ENCODE peak calls at places on chromosomes 3 and 15, in six cellular contexts. B, F, S, H, J and G are unnamed samples.

GRCh38 chr3:40976241-40976640 is 223.1 kb upstream of the CTNNB1 start:
- DNase-seq in B (no peak), F (no peak), S (no peak), H (no peak), J (no peak), G (no peak)

GRCh38 chr15:38528279-38528678 is 36.3 kb downstream of the RASGRP1 start:
- DNase-seq in B (no peak), F (no peak), S (no peak), H (no peak), J (no peak), G (no peak)

GRCh38 chr3:140096037-140096436 is 161.1 kb downstream of the CLSTN2 start:
- DNase-seq in B (no peak), F (no peak), S (no peak), H (no peak), J (no peak), G (no peak)

GRCh38 chr3:72017935-72018334 is 233.0 kb upstream of the PROK2 start:
- DNase-seq in B (no peak), F (no peak), S (no peak), H (no peak), J (no peak), G (no peak)

GRCh38 chr15:71629761-71630499 is 180.4 kb upstream of the NR2E3 start:
- DNase-seq in B (no peak), F (no peak), S (no peak), H (no peak), J (no peak), G (no peak)

GRCh38 chr15:63350178-63350621 is 31.4 kb downstream of the CA12 start:
- DNase-seq in B (no peak), F (no peak), S (no peak), H (no peak), J (no peak), G (no peak)

GRCh38 chr3:187889601-187890404 is 144.5 kb upstream of the BCL6 start:
- DNase-seq in B (no peak), F (peak; percentile 75), S (no peak), H (no peak), J (no peak), G (no peak)

GRCh38 chr3:110413807-110414748 is 657.5 kb upstream of the NECTIN3 start:
- DNase-seq in B (peak; percentile 63), F (no peak), S (no peak), H (peak; percentile 93), J (no peak), G (no peak)

GRCh38 chr15:71410347-71410746 is 295.1 kb downstream of the THSD4 start:
- DNase-seq in B (no peak), F (no peak), S (no peak), H (no peak), J (no peak), G (no peak)

GRCh38 chr3:182382112-182382857 is 411.0 kb upstream of the ATP11B start:
- DNase-seq in B (no peak), F (no peak), S (no peak), H (no peak), J (no peak), G (no peak)

GRCh38 chr15:42719051-42719450 is 17.9 kb downstream of the CDAN1 start:
- DNase-seq in B (no peak), F (no peak), S (no peak), H (no peak), J (no peak), G (no peak)

GRCh38 chr3:58994746-58995330 is 55.0 kb downstream of the CFAP20DC start:
- DNase-seq in B (no peak), F (peak; percentile 39), S (peak; percentile 73), H (peak; percentile 36), J (no peak), G (peak; percentile 47)

GRCh38 chr15:31934821-31935220 is 95.5 kb upstream of the CHRNA7 start:
- DNase-seq in B (no peak), F (no peak), S (no peak), H (no peak), J (no peak), G (no peak)

GRCh38 chr15:82647835-82648256 is 683 bp upstream of the CPEB1 start:
- DNase-seq in B (no peak), F (no peak), S (peak; percentile 60), H (no peak), J (no peak), G (no peak)

GRCh38 chr3:51538459-51539290 is at the start of gene RAD54L2:
- DNase-seq in B (peak; percentile 88), F (peak; percentile 61), S (peak; percentile 94), H (peak; percentile 82), J (peak; percentile 52), G (peak; percentile 25)

GRCh38 chr15:71276355-71276665 is 161.0 kb downstream of the THSD4 start:
- DNase-seq in B (no peak), F (no peak), S (no peak), H (no peak), J (peak; percentile 79), G (no peak)

GRCh38 chr3:52146189-52146588 is 8.0 kb downstream of the POC1A start:
- DNase-seq in B (no peak), F (no peak), S (no peak), H (no peak), J (no peak), G (no peak)

GRCh38 chr3:110664148-110664547 is 407.5 kb upstream of the NECTIN3 start:
- DNase-seq in B (no peak), F (no peak), S (no peak), H (no peak), J (no peak), G (no peak)

GRCh38 chr3:14650193-14650592 is 1.4 kb upstream of the CCDC174 start:
- DNase-seq in B (no peak), F (no peak), S (no peak), H (no peak), J (no peak), G (no peak)

GRCh38 chr3:14647976-14648955 is 3.3 kb upstream of the CCDC174 start:
- DNase-seq in B (no peak), F (no peak), S (no peak), H (no peak), J (no peak), G (no peak)

GRCh38 chr3:14649466-14649865 is 2.1 kb upstream of the CCDC174 start:
- DNase-seq in B (no peak), F (no peak), S (no peak), H (no peak), J (no peak), G (no peak)

GRCh38 chr3:14646589-14647413 is 4.8 kb upstream of the CCDC174 start:
- DNase-seq in B (no peak), F (no peak), S (peak; percentile 7), H (no peak), J (no peak), G (no peak)

GRCh38 chr3:14651440-14652251 is at the start of gene CCDC174:
- DNase-seq in B (peak; percentile 98), F (peak; percentile 99), S (peak; percentile 98), H (peak; percentile 99), J (peak; percentile 94), G (peak; percentile 97)
- TF ChIP-seq CTCF in B (no peak), F (peak; percentile 30), S (no peak), H (no peak), J (no peak), G (no peak)

GRCh38 chr3:50430950-50431435 is 71.7 kb upstream of the TMEM115 start:
- DNase-seq in B (no peak), F (no peak), S (peak; percentile 69), H (peak; percentile 31), J (no peak), G (no peak)

GRCh38 chr3:50441818-50442217 is 61.6 kb downstream of the CACNA2D2 start:
- DNase-seq in B (no peak), F (no peak), S (no peak), H (no peak), J (no peak), G (no peak)

GRCh38 chr3:50435382-50435781 is 68.1 kb downstream of the CACNA2D2 start:
- DNase-seq in B (no peak), F (no peak), S (no peak), H (no peak), J (no peak), G (no peak)

GRCh38 chr3:50433954-50434353 is 69.5 kb downstream of the CACNA2D2 start:
- DNase-seq in B (no peak), F (no peak), S (no peak), H (no peak), J (no peak), G (no peak)

DNA sequence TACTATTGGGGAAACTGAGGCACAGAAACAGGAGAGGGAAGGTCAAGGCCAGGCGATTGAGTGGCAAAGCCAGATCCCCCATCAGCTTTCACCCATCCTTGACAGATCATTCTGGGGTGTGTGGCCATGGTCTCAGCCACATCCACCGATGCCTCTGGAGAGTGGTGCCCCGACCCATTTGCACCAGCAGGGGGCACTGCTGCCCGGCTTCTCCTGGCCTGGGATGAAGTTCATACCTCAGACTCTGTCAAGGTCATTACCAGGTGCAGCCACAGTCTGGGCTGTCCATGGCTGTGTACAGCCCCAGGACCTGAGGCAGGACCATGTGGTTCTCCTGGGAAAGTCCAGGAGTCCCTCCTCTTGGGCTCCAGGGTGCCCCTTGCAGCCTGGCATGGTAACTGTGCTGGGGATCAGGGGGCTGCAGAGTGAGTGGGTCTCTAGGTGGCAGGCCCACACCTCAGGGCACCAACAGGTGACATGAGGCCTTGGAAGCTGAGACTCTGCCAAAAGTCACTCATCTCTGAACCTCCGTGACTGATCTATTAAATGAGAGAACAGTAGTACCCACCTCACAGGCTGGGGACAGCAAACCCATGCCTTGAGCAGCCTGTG is 67.3 kb downstream of the CACNA2D2 start:
- DNase-seq in B (peak; percentile 72), F (peak; percentile 50), S (peak; percentile 45), H (peak; percentile 23), J (no peak), G (no peak)
- H3K27me3 ChIP-seq in B (no peaks in the 10 kb centered on the region), F (peaks cover 1% of the 10 kb centered on the region), S (no peaks in the 10 kb centered on the region), H (no peaks in the 10 kb centered on the region), J (peaks cover 8% of the 10 kb centered on the region), G (peaks cover 10% of the 10 kb centered on the region)

DNA sequence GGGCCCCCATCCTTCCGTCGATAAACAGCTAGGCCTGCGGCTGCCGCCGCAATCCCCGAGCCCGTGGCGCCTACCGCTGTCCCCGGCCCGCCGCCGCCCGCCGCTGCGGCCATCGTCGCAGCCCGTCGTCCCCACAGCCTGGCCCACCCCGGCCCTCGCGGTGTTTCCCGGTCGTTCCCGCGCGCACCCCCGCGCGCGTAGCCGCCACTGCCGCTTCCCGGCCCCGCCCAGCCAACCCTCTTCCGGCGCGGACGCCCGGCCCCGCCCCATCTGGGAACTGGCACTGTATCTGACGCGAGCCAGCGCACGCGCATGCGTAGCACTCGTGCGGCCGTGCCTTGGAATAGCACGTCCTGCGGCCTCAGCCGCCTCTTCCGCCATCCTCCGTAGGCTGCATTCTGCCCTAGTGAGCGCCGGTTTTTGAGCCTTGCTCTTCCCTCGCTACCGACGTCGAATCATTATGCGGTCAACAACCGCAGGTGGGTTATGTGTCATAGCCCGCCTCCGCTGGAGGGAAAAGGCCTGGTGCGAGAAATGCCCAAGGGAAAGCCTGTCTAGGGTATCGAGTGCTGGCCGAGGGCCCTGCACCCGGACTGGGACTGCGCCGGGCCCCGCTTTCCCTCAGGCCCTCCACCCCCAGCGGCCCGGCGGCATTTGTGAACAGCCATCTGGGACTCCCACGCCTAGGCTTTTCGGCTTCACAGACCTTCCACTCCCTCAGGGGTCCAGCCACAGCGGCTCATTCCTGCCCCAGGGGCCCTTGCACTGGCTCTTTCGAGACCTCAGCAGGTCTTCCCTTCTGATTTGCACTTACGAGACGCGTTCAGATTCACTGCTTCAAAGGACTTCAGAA is at the start of gene SMARCC1:
- DNase-seq in B (peak; percentile 99), F (peak; percentile 93), S (peak; percentile 100), H (peak; percentile 93), J (peak; percentile 88), G (peak; percentile 89)
- TF ChIP-seq CTCF in B (no peak), F (peak; percentile 23), S (no peak), H (no peak), J (no peak), G (no peak)

GRCh38 chr3:66928252-66928651 is 69.9 kb upstream of the KBTBD8 start:
- DNase-seq in B (no peak), F (no peak), S (no peak), H (no peak), J (no peak), G (no peak)

GRCh38 chr3:66923991-66924390 is 74.1 kb upstream of the KBTBD8 start:
- DNase-seq in B (no peak), F (no peak), S (no peak), H (no peak), J (no peak), G (no peak)
- H3K27me3 ChIP-seq in B (no peaks in the 10 kb centered on the region), F (no peaks in the 10 kb centered on the region), S (no peaks in the 10 kb centered on the region), H (peaks cover 7% of the 10 kb centered on the region), J (peaks cover 5% of the 10 kb centered on the region), G (no peaks in the 10 kb centered on the region)